ENCODE peak calls at places on chromosomes 4 and X, in six cellular contexts. V is stimulated activated CD4-positive, alpha-beta T cell treated with anti-CD3 and anti-CD28 coated beads, Interleukin-4, amount 100 ng/mL, for 48 hours; Z is lower lobe of right lung; E is DMS79; A is stimulated activated CD8-positive, alpha-beta memory T cell treated with anti-CD3 and anti-CD28 coated beads, Interleukin-4, amount 100 ng/mL, for 24 hours; J is bronchial epithelial cell. B is an unnamed sample.

GRCh38 chr4:111136438-111136837 is 513.6 kb upstream of the PITX2 start:
- DNase-seq in V (no peak), Z (no peak), E (no peak), A (no peak), J (peak; percentile 3), B (no peak)

GRCh38 chr4:98939892-98940298 is 11.0 kb upstream of the EIF4E start:
- DNase-seq in V (no peak), Z (no peak), E (no peak), A (no peak), J (peak; percentile 66), B (no peak)

GRCh38 chr4:121998024-121998423 is 46.2 kb upstream of the TRPC3 start:
- DNase-seq in V (no peak), Z (no peak), E (peak; percentile 1), A (no peak), J (peak; percentile 25), B (no peak)

GRCh38 chrX:49172280-49172780 is 632 bp downstream of the PLP2 start:
- DNase-seq in V (peak; percentile 54), Z (peak; percentile 84), E (peak; percentile 33), A (peak; percentile 59), J (peak; percentile 60), B (peak; percentile 68)

GRCh38 chr4:648579-649292 is 23.4 kb downstream of the PDE6B start:
- DNase-seq in V (no peak), Z (peak; percentile 43), E (no peak), A (no peak), J (no peak), B (no peak)

GRCh38 chr4:110621839-110622751 is 782 bp downstream of the PITX2 start:
- DNase-seq in V (no peak), Z (no peak), E (no peak), A (no peak), J (no peak), B (no peak)

GRCh38 chr4:161291222-161291621 is 872.6 kb downstream of the FSTL5 start:
- DNase-seq in V (no peak), Z (no peak), E (no peak), A (no peak), J (no peak), B (no peak)

GRCh38 chrX:152831391-152831790 is 528 bp downstream of the NSDHL start:
- DNase-seq in V (no peak), Z (no peak), E (no peak), A (no peak), J (no peak), B (no peak)

GRCh38 chr4:57309658-57310057 is 199.5 kb upstream of the IGFBP7 start:
- DNase-seq in V (no peak), Z (no peak), E (no peak), A (no peak), J (peak; percentile 18), B (no peak)

GRCh38 chr4:164503874-164504273 is 250.1 kb upstream of the SMIM31 start:
- DNase-seq in V (no peak), Z (no peak), E (no peak), A (no peak), J (no peak), B (no peak)

GRCh38 chr4:15714616-15715015 is 11.8 kb downstream of the BST1 start:
- DNase-seq in V (no peak), Z (no peak), E (no peak), A (no peak), J (no peak), B (no peak)

GRCh38 chr4:126986828-126987227 is 645.9 kb upstream of the INTU start:
- DNase-seq in V (no peak), Z (no peak), E (no peak), A (no peak), J (peak; percentile 77), B (no peak)

B was measured in activated CD4-positive, CD25-positive, alpha-beta regulatory T cell treated with anti-CD3 and anti-CD28 coated beads, Interleukin-2, amount 50 U/mL, for 72 hours.